ENCODE peak calls at places on chromosomes 16 and 17, in ten cellular contexts. B is GM13977; Z is nephron progenitor cell; F is neural crest cell; L is activated CD8-positive, alpha-beta T cell treated with anti-CD3 and anti-CD28 coated beads for 36 hours; D is PC-3; Q is Caco-2; R is MCF 10A; G is cardiac fibroblast; S is AG09309. V is an unnamed sample.

GRCh38 chr17:83135692-83136091 is 56.3 kb downstream of the METRNL start:
- DNase-seq in B (no peak), Z (no peak), F (no peak), L (no peak), D (no peak), Q (no peak), R (no peak), G (no peak), S (no peak), V (no peak)

GRCh38 chr17:21029032-21029431 is 13.8 kb downstream of the USP22 start:
- DNase-seq in B (no peak), Z (no peak), F (no peak), L (peak), D (peak), Q (no peak), R (peak), G (peak), S (peak), V (peak)

GRCh38 chr17:61117983-61118382 is 281.7 kb upstream of the TBX2 start:
- DNase-seq in B (no peak), Z (no peak), F (no peak), L (no peak), D (no peak), Q (no peak), R (no peak), G (no peak), S (no peak), V (no peak)

GRCh38 chr17:45143767-45144198 is 4.5 kb upstream of the HEXIM1 start:
- DNase-seq in B (peak), Z (peak), F (no peak), L (peak), D (no peak), Q (no peak), R (no peak), G (peak), S (peak), V (peak)

GRCh38 chr16:2687531-2688308 is 5.4 kb downstream of the KCTD5 start:
- DNase-seq in B (no peak), Z (no peak), F (no peak), L (no peak), D (no peak), Q (no peak), R (no peak), G (no peak), S (no peak), V (no peak)

GRCh38 chr17:53101706-53102105 is 721.0 kb upstream of the KIF2B start:
- DNase-seq in B (no peak), Z (no peak), F (no peak), L (no peak), D (no peak), Q (no peak), R (no peak), G (no peak), S (no peak), V (no peak)

GRCh38 chr17:15247891-15248529 is 17.1 kb downstream of the PMP22 start:
- DNase-seq in B (no peak), Z (no peak), F (no peak), L (no peak), D (peak), Q (no peak), R (peak), G (no peak), S (no peak), V (no peak)

GRCh38 chr16:29710227-29711219 is 31.5 kb downstream of the QPRT start:
- DNase-seq in B (no peak), Z (peak), F (peak), L (peak), D (peak), Q (peak), R (peak), G (peak), S (peak), V (peak)

GRCh38 chr16:75421820-75422126 is 11.5 kb downstream of the CFDP1 start:
- DNase-seq in B (no peak), Z (no peak), F (no peak), L (no peak), D (no peak), Q (no peak), R (no peak), G (no peak), S (no peak), V (no peak)

GRCh38 chr17:5069724-5070123 is 8.5 kb upstream of the ZFP3 start:
- DNase-seq in B (no peak), Z (no peak), F (no peak), L (no peak), D (peak), Q (no peak), R (no peak), G (no peak), S (no peak), V (no peak)

GRCh38 chr17:42421479-42422332 is 1.4 kb downstream of the CAVIN1 start:
- DNase-seq in B (peak), Z (peak), F (no peak), L (peak), D (no peak), Q (peak), R (peak), G (peak), S (no peak), V (no peak)

GRCh38 chr17:74682028-74682427 is 30.7 kb downstream of the CD300LF start:
- DNase-seq in B (no peak), Z (no peak), F (no peak), L (no peak), D (no peak), Q (no peak), R (no peak), G (no peak), S (no peak), V (no peak)

GRCh38 chr17:61338000-61338864 is 61.4 kb upstream of the TBX2 start:
- DNase-seq in B (no peak), Z (no peak), F (no peak), L (no peak), D (peak), Q (no peak), R (peak), G (peak), S (peak), V (no peak)

DNA sequence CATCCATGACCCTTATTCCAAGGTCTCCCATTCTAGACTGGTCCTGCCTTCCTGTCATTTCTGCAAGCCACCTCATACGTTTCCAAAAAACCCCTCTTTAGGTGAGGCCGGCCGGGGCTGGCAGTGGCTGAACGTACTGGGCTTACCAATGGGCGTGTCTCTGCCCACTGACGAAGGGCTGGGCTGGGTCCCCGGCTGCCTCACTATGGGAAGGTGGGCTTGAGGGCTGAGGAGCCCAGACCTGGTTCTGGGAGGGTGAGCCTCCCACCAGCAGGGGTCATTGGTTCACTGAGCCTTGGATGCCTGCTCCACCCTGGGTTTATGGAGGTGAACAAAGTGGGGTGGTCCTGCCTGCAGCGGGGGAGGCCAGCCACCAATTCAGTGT is 19.9 kb downstream of the KDM8 start:
- DNase-seq in B (no peak), Z (no peak), F (no peak), L (no peak), D (no peak), Q (no peak), R (no peak), G (no peak), S (no peak), V (peak)
- TF ChIP-seq CTCF in B (peak), Z (no peak), F (no peak), L (no peak), D (no peak), Q (no peak), R (no peak), G (peak), S (peak), V (peak)

DNA sequence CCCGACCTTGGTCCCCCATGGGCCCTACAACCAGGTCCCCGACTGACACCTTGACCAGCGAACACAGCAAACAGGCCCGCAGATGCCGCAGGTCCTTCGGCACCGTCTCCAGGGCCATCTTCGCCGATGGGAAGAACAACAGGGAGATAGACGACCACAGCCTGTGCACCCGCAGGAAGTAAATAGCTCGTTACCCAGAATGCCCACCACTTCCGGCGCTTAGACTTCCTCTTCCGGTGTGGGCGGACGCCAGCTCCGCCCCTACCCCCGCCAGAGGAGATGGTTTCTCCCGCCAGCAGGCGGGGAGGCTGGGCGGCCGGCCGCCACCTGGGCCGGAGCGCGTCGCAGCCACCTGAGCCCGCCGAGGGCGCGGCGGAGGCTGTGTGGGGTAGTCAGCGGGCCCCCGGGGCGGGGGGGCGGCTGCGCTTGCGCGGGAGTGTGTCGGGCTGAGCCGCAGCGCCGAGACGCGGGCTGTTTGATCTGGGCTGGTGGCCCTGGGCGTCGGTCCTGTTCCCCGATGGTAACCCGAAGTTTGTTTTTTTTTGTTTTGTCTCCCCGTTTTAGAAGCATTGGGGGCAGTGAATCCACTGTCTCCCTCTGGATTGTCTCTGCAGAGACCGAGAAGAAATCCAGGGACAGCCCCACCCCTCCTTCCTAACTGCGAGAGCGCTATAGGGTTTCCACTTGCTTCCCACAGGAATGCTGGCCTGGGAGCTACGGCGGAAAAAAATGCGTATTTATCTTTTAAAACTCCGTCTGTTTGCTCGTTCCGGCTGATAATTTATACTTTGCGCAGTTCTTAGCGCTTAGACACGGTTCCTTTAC is at the start of gene SUPT4H1:
- DNase-seq in B (peak), Z (peak), F (peak), L (peak), D (peak), Q (peak), R (peak), G (peak), S (peak), V (peak)
- TF ChIP-seq CTCF in B (no peak), Z (no peak), F (no peak), L (no peak), D (no peak), Q (no peak), R (no peak), G (no peak), S (no peak), V (no peak)

GRCh38 chr17:50380369-50381259 is 7.6 kb downstream of the EME1 start:
- DNase-seq in B (no peak), Z (no peak), F (no peak), L (no peak), D (peak), Q (no peak), R (no peak), G (no peak), S (no peak), V (no peak)

GRCh38 chr17:50382931-50383330 is 9.9 kb downstream of the EME1 start:
- DNase-seq in B (no peak), Z (no peak), F (no peak), L (no peak), D (no peak), Q (no peak), R (no peak), G (no peak), S (no peak), V (no peak)

GRCh38 chr17:50379733-50380132 is 6.7 kb downstream of the EME1 start:
- DNase-seq in B (no peak), Z (no peak), F (no peak), L (no peak), D (no peak), Q (no peak), R (no peak), G (no peak), S (no peak), V (no peak)

GRCh38 chr17:50381920-50382319 is 8.9 kb downstream of the EME1 start:
- DNase-seq in B (no peak), Z (no peak), F (no peak), L (no peak), D (no peak), Q (no peak), R (no peak), G (no peak), S (no peak), V (no peak)

GRCh38 chr17:50381260-50381815 is 8.3 kb downstream of the EME1 start:
- DNase-seq in B (no peak), Z (no peak), F (no peak), L (no peak), D (no peak), Q (no peak), R (no peak), G (no peak), S (no peak), V (no peak)
- TF ChIP-seq CTCF in B (no peak), Z (no peak), F (no peak), L (no peak), D (no peak), Q (no peak), R (no peak), G (no peak), S (no peak), V (no peak)

DNA sequence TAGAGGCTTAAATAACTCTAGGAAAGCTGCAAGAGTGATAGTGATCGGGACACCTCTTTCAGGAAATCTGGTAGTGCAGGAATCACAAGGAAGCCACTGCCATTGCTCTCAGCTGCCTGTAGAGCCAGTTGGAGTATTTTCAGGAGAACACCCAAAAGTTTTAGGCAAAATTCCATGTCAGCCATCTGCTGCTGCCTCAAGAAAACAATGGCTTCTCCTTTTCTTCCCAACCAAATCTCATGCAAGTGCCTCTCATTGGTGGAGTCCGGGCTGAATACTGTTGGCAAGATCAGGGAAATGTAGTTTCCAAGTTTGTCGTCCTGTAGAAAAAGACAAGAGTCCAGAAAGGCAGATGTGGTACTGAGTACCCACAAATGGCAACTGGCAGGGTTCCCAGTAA is 54.9 kb upstream of the TANC2 start:
- DNase-seq in B (no peak), Z (no peak), F (no peak), L (no peak), D (no peak), Q (no peak), R (no peak), G (peak), S (no peak), V (no peak)
- TF ChIP-seq CTCF in B (no peak), Z (no peak), F (no peak), L (no peak), D (no peak), Q (no peak), R (no peak), G (no peak), S (no peak), V (no peak)

GRCh38 chr17:12342609-12343248 is 322.1 kb downstream of the MAP2K4 start:
- DNase-seq in B (peak), Z (peak), F (peak), L (peak), D (peak), Q (peak), R (peak), G (no peak), S (no peak), V (peak)
- TF ChIP-seq CTCF in B (peak), Z (peak), F (peak), L (no peak), D (peak), Q (peak), R (peak), G (peak), S (peak), V (no peak)

V was measured in GM13976.